ENCODE peak calls at places on chromosomes 4 and X, in four cellular contexts. One of them, this sample, is unnamed.

GRCh38 chrX:152899111-152899873 is 1.4 kb downstream of the ZNF185 start:
- DNase-seq in K562: no peak
- DNase-seq in HL-60: no peak
- DNase-seq in GM12878: no peak
- DNase-seq in this sample: no peak

GRCh38 chr4:103424853-103425252 is 226.7 kb upstream of the CENPE start:
- DNase-seq in K562: no peak
- DNase-seq in HL-60: no peak
- DNase-seq in GM12878: no peak
- DNase-seq in this sample: no peak

GRCh38 chrX:115559672-115560071 is 1.3 kb upstream of the PLS3 start:
- DNase-seq in K562: no peak
- DNase-seq in HL-60: no peak
- DNase-seq in GM12878: no peak
- DNase-seq in this sample: no peak

GRCh38 chrX:53479295-53479694 is 45.1 kb upstream of the HSD17B10 start:
- DNase-seq in K562: peak; percentile 40
- DNase-seq in HL-60: no peak
- DNase-seq in GM12878: no peak
- DNase-seq in this sample: no peak

GRCh38 chr4:76380561-76380960 is 40.4 kb downstream of the CCDC158 start:
- DNase-seq in K562: no peak
- DNase-seq in HL-60: no peak
- DNase-seq in GM12878: no peak
- DNase-seq in this sample: no peak

GRCh38 chr4:54781771-54782170 is 124.0 kb downstream of the KIT start:
- DNase-seq in K562: no peak
- DNase-seq in HL-60: no peak
- DNase-seq in GM12878: no peak
- DNase-seq in this sample: no peak

GRCh38 chrX:130507015-130507414 is 105.2 kb downstream of the RBMX2 start:
- DNase-seq in K562: no peak
- DNase-seq in HL-60: no peak
- DNase-seq in GM12878: no peak
- DNase-seq in this sample: no peak

GRCh38 chrX:139820358-139820984 is 112.4 kb downstream of the ATP11C start:
- DNase-seq in K562: no peak
- DNase-seq in HL-60: no peak
- DNase-seq in GM12878: no peak
- DNase-seq in this sample: no peak

GRCh38 chr4:8372506-8373070 is 67.9 kb downstream of the ACOX3 start:
- DNase-seq in K562: no peak
- DNase-seq in HL-60: no peak
- DNase-seq in GM12878: no peak
- DNase-seq in this sample: no peak

GRCh38 chr4:32440391-32440790 is 1720.2 kb downstream of the PCDH7 start:
- DNase-seq in K562: no peak
- DNase-seq in HL-60: no peak
- DNase-seq in GM12878: no peak
- DNase-seq in this sample: no peak

GRCh38 chr4:155017426-155017825 is 191.0 kb upstream of the NPY2R start:
- DNase-seq in K562: no peak
- DNase-seq in HL-60: no peak
- DNase-seq in GM12878: no peak
- DNase-seq in this sample: no peak

GRCh38 chr4:44342800-44343199 is 105.8 kb downstream of the KCTD8 start:
- DNase-seq in K562: no peak
- DNase-seq in HL-60: no peak
- DNase-seq in GM12878: no peak
- DNase-seq in this sample: no peak

GRCh38 chr4:114034189-114034588 is 54.7 kb upstream of the ARSJ start:
- DNase-seq in K562: no peak
- DNase-seq in HL-60: no peak
- DNase-seq in GM12878: no peak
- DNase-seq in this sample: no peak

GRCh38 chr4:6957148-6957520 is 47.5 kb downstream of the TBC1D14 start:
- DNase-seq in K562: no peak
- DNase-seq in HL-60: no peak
- DNase-seq in GM12878: no peak
- DNase-seq in this sample: no peak

GRCh38 chr4:8915201-8916200 is 43.9 kb upstream of the HMX1 start:
- DNase-seq in K562: no peak
- DNase-seq in HL-60: no peak
- DNase-seq in GM12878: no peak
- DNase-seq in this sample: peak; percentile 5

GRCh38 chrX:139120760-139121159 is 409.2 kb upstream of the FGF13 start:
- DNase-seq in K562: no peak
- DNase-seq in HL-60: no peak
- DNase-seq in GM12878: no peak
- DNase-seq in this sample: no peak

GRCh38 chr4:8907596-8908205 is 36.1 kb upstream of the HMX1 start:
- DNase-seq in K562: no peak
- DNase-seq in HL-60: no peak
- DNase-seq in GM12878: no peak
- DNase-seq in this sample: no peak

GRCh38 chr4:84826681-84827080 is 139.8 kb downstream of the WDFY3 start:
- DNase-seq in K562: no peak
- DNase-seq in HL-60: no peak
- DNase-seq in GM12878: no peak
- DNase-seq in this sample: no peak

GRCh38 chr4:158331863-158332262 is 121.6 kb downstream of the TMEM144 start:
- DNase-seq in K562: no peak
- DNase-seq in HL-60: no peak
- DNase-seq in GM12878: no peak
- DNase-seq in this sample: no peak

GRCh38 chr4:52665592-52665991 is 6.5 kb upstream of the USP46 start:
- DNase-seq in K562: no peak
- DNase-seq in HL-60: no peak
- DNase-seq in GM12878: no peak
- DNase-seq in this sample: no peak

GRCh38 chr4:89837385-89837995 is 529 bp upstream of the SNCA start:
- DNase-seq in K562: no peak
- DNase-seq in HL-60: no peak
- DNase-seq in GM12878: no peak
- DNase-seq in this sample: peak; percentile 25

GRCh38 chr4:53273726-53274125 is 92.1 kb downstream of the SCFD2 start:
- DNase-seq in K562: no peak
- DNase-seq in HL-60: no peak
- DNase-seq in GM12878: no peak
- DNase-seq in this sample: no peak

GRCh38 chr4:146235654-146236570 is 21.6 kb downstream of the REELD1 start:
- DNase-seq in K562: no peak
- DNase-seq in HL-60: peak; percentile 40
- DNase-seq in GM12878: no peak
- DNase-seq in this sample: no peak

GRCh38 chr4:173046818-173047217 is 121.8 kb upstream of the GALNT7 start:
- DNase-seq in K562: no peak
- DNase-seq in HL-60: no peak
- DNase-seq in GM12878: no peak
- DNase-seq in this sample: no peak

GRCh38 chr4:157222764-157223145 is 2.2 kb downstream of the GRIA2 start:
- DNase-seq in K562: no peak
- DNase-seq in HL-60: no peak
- DNase-seq in GM12878: no peak
- DNase-seq in this sample: no peak

GRCh38 chrX:143634373-143634685 is 1.6 kb downstream of the SLITRK4 start:
- DNase-seq in K562: no peak
- DNase-seq in HL-60: no peak
- DNase-seq in GM12878: no peak
- DNase-seq in this sample: no peak

GRCh38 chrX:110081740-110082139 is 78.8 kb downstream of the TMEM164 start:
- DNase-seq in K562: no peak
- DNase-seq in HL-60: no peak
- DNase-seq in GM12878: no peak
- DNase-seq in this sample: no peak

GRCh38 chrX:15946783-15947550 is 92.4 kb upstream of the AP1S2 start:
- DNase-seq in K562: no peak
- DNase-seq in HL-60: no peak
- DNase-seq in GM12878: no peak
- DNase-seq in this sample: no peak

GRCh38 chrX:9781941-9782340 is 4.3 kb upstream of the SHROOM2 start:
- DNase-seq in K562: no peak
- DNase-seq in HL-60: no peak
- DNase-seq in GM12878: no peak
- DNase-seq in this sample: no peak

GRCh38 chr4:102575369-102576129 is 74.4 kb downstream of the NFKB1 start:
- DNase-seq in K562: no peak
- DNase-seq in HL-60: no peak
- DNase-seq in GM12878: no peak
- DNase-seq in this sample: no peak

GRCh38 chrX:48942895-48943294 is 14.5 kb downstream of the OTUD5 start:
- DNase-seq in K562: no peak
- DNase-seq in HL-60: no peak
- DNase-seq in GM12878: no peak
- DNase-seq in this sample: no peak

GRCh38 chr4:110950721-110951120 is 327.8 kb upstream of the PITX2 start:
- DNase-seq in K562: no peak
- DNase-seq in HL-60: no peak
- DNase-seq in GM12878: no peak
- DNase-seq in this sample: no peak

GRCh38 chrX:20221902-20222301 is 44.8 kb downstream of the RPS6KA3 start:
- DNase-seq in K562: no peak
- DNase-seq in HL-60: no peak
- DNase-seq in GM12878: no peak
- DNase-seq in this sample: no peak

GRCh38 chrX:20229155-20229554 is 37.6 kb downstream of the RPS6KA3 start:
- DNase-seq in K562: no peak
- DNase-seq in HL-60: no peak
- DNase-seq in GM12878: no peak
- DNase-seq in this sample: no peak

GRCh38 chrX:20225488-20225833 is 41.2 kb downstream of the RPS6KA3 start:
- DNase-seq in K562: no peak
- DNase-seq in HL-60: no peak
- DNase-seq in GM12878: no peak
- DNase-seq in this sample: no peak

GRCh38 chrX:20228245-20228644 is 38.5 kb downstream of the RPS6KA3 start:
- DNase-seq in K562: no peak
- DNase-seq in HL-60: no peak
- DNase-seq in GM12878: no peak
- DNase-seq in this sample: no peak

DNA sequence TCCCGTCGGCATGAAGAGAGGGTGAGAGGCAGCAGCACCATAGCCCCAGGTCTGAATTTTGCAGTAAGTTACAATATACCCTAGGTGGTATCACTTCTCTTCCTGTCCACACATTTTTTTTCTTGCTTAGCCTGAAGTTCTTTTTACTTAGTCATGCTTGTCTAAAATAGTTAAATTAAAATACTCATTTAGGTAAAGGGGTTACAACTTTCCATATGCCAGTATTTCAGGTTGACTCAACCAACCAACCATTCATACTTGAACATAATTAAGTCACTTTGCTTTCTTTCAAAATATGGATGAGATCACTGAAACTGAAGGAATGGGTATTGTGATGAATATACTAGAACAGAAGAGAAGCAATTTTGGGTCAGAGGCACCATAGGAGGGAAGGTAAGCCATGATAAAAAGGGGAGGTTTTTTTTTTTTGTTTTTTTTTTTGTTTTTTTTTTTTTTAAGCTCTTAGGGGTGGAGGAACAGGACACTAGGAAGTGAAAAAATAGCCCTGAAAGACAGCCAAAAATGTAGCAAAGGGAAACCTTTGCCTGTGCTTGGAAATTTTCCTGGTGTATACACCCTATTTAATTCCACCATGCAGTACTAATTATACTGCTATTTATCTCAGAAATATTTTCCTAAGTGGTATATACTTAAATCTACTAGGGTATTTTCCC is 41.8 kb downstream of the RPS6KA3 start:
- DNase-seq in K562: no peak
- DNase-seq in HL-60: no peak
- DNase-seq in GM12878: peak; percentile 35
- DNase-seq in this sample: no peak
- TF ChIP-seq SPI1 in K562: no peak
- TF ChIP-seq SPI1 in HL-60: no peak
- TF ChIP-seq SPI1 in GM12878: peak; percentile 20
- TF ChIP-seq SPI1 in this sample: peak; percentile 31

GRCh38 chr4:20284990-20285389 is 33.3 kb downstream of the SLIT2 start:
- DNase-seq in K562: no peak
- DNase-seq in HL-60: no peak
- DNase-seq in GM12878: no peak
- DNase-seq in this sample: no peak
- TF ChIP-seq SPI1 in K562: no peak
- TF ChIP-seq SPI1 in HL-60: no peak
- TF ChIP-seq SPI1 in GM12878: no peak
- TF ChIP-seq SPI1 in this sample: no peak

DNA sequence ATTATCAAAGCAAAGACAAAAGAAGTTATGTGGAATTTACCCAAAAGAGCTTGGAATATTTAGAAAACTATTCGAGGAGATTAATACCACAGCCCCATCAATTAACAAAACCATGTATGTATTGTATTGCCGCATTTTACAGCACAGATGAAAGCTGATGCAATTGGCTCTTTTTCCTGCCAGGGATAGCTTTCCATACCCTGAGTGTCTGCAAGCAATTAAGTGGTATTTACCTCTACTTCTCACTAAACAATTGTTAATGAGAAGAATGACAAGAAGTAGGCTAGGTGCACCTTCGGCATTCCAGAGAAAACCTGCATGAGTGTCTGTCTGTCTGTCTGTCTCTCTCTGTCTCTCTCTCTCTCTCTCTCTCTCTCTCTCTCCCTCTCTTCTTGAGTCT is 219.5 kb downstream of the PAPSS1 start:
- DNase-seq in K562: no peak
- DNase-seq in HL-60: no peak
- DNase-seq in GM12878: no peak
- DNase-seq in this sample: no peak
- TF ChIP-seq SPI1 in K562: no peak
- TF ChIP-seq SPI1 in HL-60: no peak
- TF ChIP-seq SPI1 in GM12878: no peak
- TF ChIP-seq SPI1 in this sample: no peak

GRCh38 chr4:147638942-147639341 is 21.7 kb downstream of the TMEM184C start:
- DNase-seq in K562: no peak
- DNase-seq in HL-60: no peak
- DNase-seq in GM12878: peak; percentile 2
- DNase-seq in this sample: no peak

GRCh38 chr4:147639388-147639787 is 22.2 kb downstream of the TMEM184C start:
- DNase-seq in K562: no peak
- DNase-seq in HL-60: no peak
- DNase-seq in GM12878: no peak
- DNase-seq in this sample: no peak

GRCh38 chr4:147640331-147640730 is 23.1 kb downstream of the TMEM184C start:
- DNase-seq in K562: no peak
- DNase-seq in HL-60: no peak
- DNase-seq in GM12878: no peak
- DNase-seq in this sample: no peak

GRCh38 chr4:147635348-147635747 is 18.2 kb downstream of the TMEM184C start:
- DNase-seq in K562: no peak
- DNase-seq in HL-60: no peak
- DNase-seq in GM12878: no peak
- DNase-seq in this sample: no peak

DNA sequence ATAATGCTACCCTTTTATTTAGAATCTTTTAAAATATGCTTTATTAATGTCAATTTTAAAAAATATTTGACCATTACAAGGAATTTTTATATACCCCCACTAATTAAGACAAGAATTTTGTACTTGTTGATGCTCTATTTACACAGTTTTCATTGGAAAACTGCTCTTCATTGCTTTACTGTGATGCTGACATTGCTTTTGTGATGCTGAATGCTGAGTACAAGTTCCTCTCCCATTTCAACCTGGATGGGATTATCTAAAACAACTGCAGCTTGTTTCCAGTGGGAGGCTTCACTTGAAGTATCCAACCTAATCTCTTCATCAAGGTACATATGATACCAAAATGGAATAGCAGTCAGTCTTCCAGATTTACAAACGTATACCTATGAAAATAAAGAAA is 21.2 kb downstream of the TMEM184C start:
- DNase-seq in K562: no peak
- DNase-seq in HL-60: no peak
- DNase-seq in GM12878: no peak
- DNase-seq in this sample: no peak
- TF ChIP-seq SPI1 in K562: no peak
- TF ChIP-seq SPI1 in HL-60: no peak
- TF ChIP-seq SPI1 in GM12878: no peak
- TF ChIP-seq SPI1 in this sample: no peak

This sample was measured in GM12891.